ENCODE peak calls at places on chromosomes 4 and X, in six cellular contexts. Z is GDM1, L is OCI-LY7, F is kidney tubule cell, G is Calu3, B is astrocyte. P is an unnamed sample.

GRCh38 chrX:147072747-147073146 is 258.2 kb upstream of the CXorf51A start:
- DNase-seq in Z (no peak), L (no peak), F (no peak), G (no peak), B (no peak), P (no peak)

GRCh38 chr4:111880116-111880515 is 265.1 kb upstream of the FAM241A start:
- DNase-seq in Z (no peak), L (no peak), F (no peak), G (no peak), B (no peak), P (no peak)

GRCh38 chrX:153939573-153939972 is 4.7 kb upstream of the NAA10 start:
- DNase-seq in Z (no peak), L (no peak), F (no peak), G (no peak), B (no peak), P (no peak)

GRCh38 chrX:70452143-70452733 is 7.6 kb downstream of the DLG3 start:
- DNase-seq in Z (no peak), L (peak), F (peak), G (peak), B (no peak), P (peak)

GRCh38 chrX:68998716-68999115 is 166.5 kb downstream of the PJA1 start:
- DNase-seq in Z (no peak), L (no peak), F (no peak), G (no peak), B (no peak), P (no peak)

GRCh38 chr4:145760176-145760575 is 80.2 kb downstream of the C4orf51 start:
- DNase-seq in Z (no peak), L (no peak), F (no peak), G (no peak), B (no peak), P (no peak)

GRCh38 chr4:125013891-125014290 is 300.9 kb upstream of the FAT4 start:
- DNase-seq in Z (no peak), L (no peak), F (no peak), G (no peak), B (peak), P (no peak)

GRCh38 chr4:99578679-99579078 is 4.1 kb downstream of the MTTP start:
- DNase-seq in Z (no peak), L (no peak), F (no peak), G (no peak), B (no peak), P (no peak)

GRCh38 chr4:41257257-41257900 is 651 bp downstream of the UCHL1 start:
- DNase-seq in Z (no peak), L (peak), F (peak), G (peak), B (peak), P (no peak)

P was measured in effector memory CD4-positive, alpha-beta T cell.